ENCODE peak calls at places on chromosomes 11 and 22, in six cellular contexts. L, S, V, I, Q and D are unnamed samples.

GRCh38 chr11:46700251-46701077 is at the start of the genes ARHGAP1 and ZNF408:
- DNase-seq in L (peak; percentile 100), Q (peak; percentile 98), V (peak; percentile 99), S (peak; percentile 98), I (peak; percentile 97), D (peak; percentile 95)

GRCh38 chr11:6328321-6328720 is 8.0 kb upstream of the CAVIN3 start:
- DNase-seq in V (no peak), L (no peak), Q (no peak), I (no peak), S (peak; percentile 8), D (no peak)

GRCh38 chr22:37870273-37870672 is 21.1 kb downstream of the EIF3L start:
- DNase-seq in L (no peak), V (no peak), Q (no peak), S (peak; percentile 59), I (no peak), D (no peak)

GRCh38 chr11:285021-285893 is 3.7 kb upstream of the PGGHG start:
- DNase-seq in I (no peak), L (peak; percentile 39), S (no peak), V (peak; percentile 48), Q (no peak), D (no peak)

GRCh38 chr11:79304599-79305212 is 136.1 kb downstream of the TENM4 start:
- DNase-seq in V (no peak), Q (no peak), S (no peak), L (no peak), I (no peak), D (no peak)

GRCh38 chr11:111093061-111093460 is 152.5 kb upstream of the POU2AF2 start:
- DNase-seq in L (no peak), Q (no peak), S (no peak), I (no peak), V (no peak), D (no peak)

GRCh38 chr11:115916596-115916995 is 412.4 kb upstream of the CADM1 start:
- DNase-seq in Q (no peak), V (peak; percentile 72), I (no peak), S (no peak), L (no peak), D (no peak)

GRCh38 chr11:77047007-77047927 is 13.1 kb downstream of the B3GNT6 start:
- DNase-seq in S (peak; percentile 91), V (no peak), Q (peak; percentile 61), L (peak; percentile 89), I (peak; percentile 99), D (peak; percentile 79)

GRCh38 chr11:115379528-115379927 is 124.7 kb downstream of the CADM1 start:
- DNase-seq in Q (no peak), L (no peak), S (peak; percentile 25), I (no peak), V (no peak), D (no peak)

GRCh38 chr11:61948505-61948904 is 1.6 kb upstream of the BEST1 start:
- DNase-seq in V (no peak), L (no peak), I (no peak), S (no peak), Q (no peak), D (no peak)

GRCh38 chr22:37735054-37735453 is 38.2 kb downstream of the TRIOBP start:
- DNase-seq in I (no peak), Q (no peak), V (peak; percentile 80), L (no peak), S (no peak), D (no peak)

GRCh38 chr22:37747715-37748100 is 50.9 kb downstream of the TRIOBP start:
- DNase-seq in I (no peak), L (no peak), V (no peak), Q (no peak), S (no peak), D (no peak)

GRCh38 chr11:1218788-1219445 is 3.9 kb upstream of the MUC5B start:
- DNase-seq in S (no peak), I (no peak), V (peak; percentile 60), Q (no peak), L (peak; percentile 32), D (no peak)

GRCh38 chr11:3879967-3880542 is 24.6 kb downstream of the STIM1 start:
- DNase-seq in Q (no peak), V (no peak), S (no peak), I (no peak), L (no peak), D (no peak)

GRCh38 chr11:19595840-19596751 is 116.5 kb upstream of the NAV2 start:
- DNase-seq in S (peak; percentile 90), V (no peak), Q (no peak), L (no peak), I (peak; percentile 92), D (peak; percentile 55)

GRCh38 chr11:64858467-64859401 is 14.3 kb upstream of the CDC42BPG start:
- DNase-seq in S (no peak), V (no peak), I (peak; percentile 50), Q (no peak), L (peak; percentile 80), D (no peak)

GRCh38 chr11:64856382-64857227 is 12.2 kb upstream of the CDC42BPG start:
- DNase-seq in V (peak; percentile 87), L (no peak), I (peak; percentile 99), S (peak; percentile 85), Q (no peak), D (no peak)

GRCh38 chr11:64855596-64856304 is 11.3 kb upstream of the CDC42BPG start:
- DNase-seq in S (no peak), L (no peak), I (no peak), V (no peak), Q (no peak), D (no peak)

GRCh38 chr11:64859542-64860414 is 15.3 kb upstream of the CDC42BPG start:
- DNase-seq in Q (no peak), S (no peak), L (peak; percentile 77), V (no peak), I (no peak), D (no peak)

DNA sequence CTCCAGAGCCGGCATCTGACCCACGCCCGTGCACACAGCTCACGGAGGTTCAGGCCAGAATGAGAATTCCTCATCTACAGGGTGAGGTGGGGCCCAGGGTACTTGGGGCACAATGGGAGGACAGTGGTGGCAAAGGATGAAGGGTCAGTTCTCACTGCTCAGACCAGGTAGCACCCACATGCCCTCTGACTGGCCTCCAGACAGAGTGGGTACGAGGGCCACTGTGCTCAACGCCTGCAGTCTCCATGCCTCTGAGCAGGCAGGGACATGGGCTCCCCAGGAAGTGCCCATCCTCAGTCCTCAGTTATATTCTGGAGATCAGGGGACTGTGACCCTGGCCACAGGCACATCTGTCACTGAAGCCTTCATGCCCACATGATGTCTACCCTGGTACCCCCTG is 13.0 kb upstream of the CDC42BPG start:
- DNase-seq in Q (no peak), S (no peak), I (no peak), L (no peak), V (no peak), D (no peak)
- H3K27ac ChIP-seq in Q (peak overlapping the region; percentile 90), S (peak overlapping the region; percentile 19), I (peak overlapping the region; percentile 96), L (peak overlapping the region; percentile 6), V (peak overlapping the region; percentile 87), D (peak overlapping the region; percentile 11)

DNA sequence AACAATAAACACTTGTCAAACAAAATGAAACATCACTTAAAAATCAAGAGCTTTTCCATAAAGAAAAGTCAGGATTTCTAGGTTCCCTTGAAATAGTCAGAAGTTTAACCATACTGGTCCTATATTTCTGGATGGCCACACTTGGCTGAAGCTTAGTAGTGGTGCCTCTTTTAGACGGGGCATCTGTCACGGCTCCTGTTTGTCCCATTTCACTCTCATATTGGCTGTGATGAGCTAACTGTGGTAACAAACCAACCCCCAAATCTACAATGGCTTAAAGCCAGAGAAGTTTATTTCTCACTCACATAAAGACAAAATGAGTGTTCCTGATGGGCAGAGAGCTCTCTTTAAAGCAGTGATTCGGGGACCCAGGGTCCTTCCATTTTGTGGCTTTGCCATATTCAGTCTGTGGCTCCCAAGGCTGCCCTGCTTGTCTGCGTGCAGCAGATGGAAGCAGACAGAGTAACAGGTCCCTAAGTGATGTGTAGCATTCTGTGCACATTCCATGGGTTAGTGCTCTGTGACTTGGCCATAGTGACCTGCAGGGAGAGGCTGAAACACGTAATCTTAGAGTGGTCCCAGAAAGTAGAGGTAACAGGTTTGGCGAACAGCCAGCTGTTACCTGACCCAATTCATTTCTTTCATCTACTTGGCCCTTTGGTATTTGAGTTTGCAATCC is 137.4 kb downstream of the HIPK3 start:
- DNase-seq in I (no peak), Q (no peak), S (no peak), V (no peak), L (no peak), D (no peak)
- H3K27ac ChIP-seq in I (no peak overlapping the region), Q (no peak overlapping the region), S (no peak overlapping the region), V (no peak overlapping the region), L (no peak overlapping the region), D (no peak overlapping the region)

DNA sequence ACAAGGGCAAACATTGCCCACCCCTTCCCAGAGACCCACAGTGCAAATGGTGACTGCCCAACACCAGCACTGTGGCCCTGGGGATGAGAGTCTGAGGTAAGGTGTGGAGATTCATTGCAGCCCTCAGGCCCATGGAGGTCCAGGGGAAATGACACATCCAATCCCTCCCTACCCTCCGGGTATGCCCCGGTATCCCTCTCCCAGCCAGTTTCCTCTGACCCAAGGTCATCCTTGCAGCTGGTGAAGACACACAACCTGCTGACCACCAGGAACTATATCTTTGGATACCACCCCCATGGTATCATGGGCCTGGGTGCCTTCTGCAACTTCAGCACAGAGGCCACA is 18.9 kb upstream of the UVRAG start:
- DNase-seq in S (no peak), L (no peak), I (peak; percentile 31), Q (no peak), V (no peak), D (no peak)
- H3K27ac ChIP-seq in S (no peak overlapping the region), L (no peak overlapping the region), I (peak overlapping the region; percentile 31), Q (no peak overlapping the region), V (no peak overlapping the region), D (no peak overlapping the region)

DNA sequence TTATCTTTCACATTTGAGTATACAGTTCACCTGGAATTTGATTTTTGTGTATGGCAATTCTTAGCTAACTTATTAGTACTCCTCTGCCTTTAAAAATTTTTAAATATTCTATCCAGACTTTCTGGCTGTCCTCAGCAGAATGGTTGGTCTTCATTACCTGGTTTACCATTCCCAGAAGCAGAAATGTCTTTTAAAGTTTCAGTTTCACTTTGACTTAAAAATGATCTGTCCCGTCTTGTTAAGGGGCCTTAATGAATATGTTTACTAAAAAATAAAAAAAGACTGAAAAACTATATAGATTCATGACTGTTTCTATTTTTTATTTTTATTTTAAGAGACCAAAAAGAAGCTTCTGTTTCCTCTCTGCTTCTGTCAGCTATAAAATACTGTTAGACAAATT is 70.5 kb upstream of the TNRC6B start:
- DNase-seq in V (no peak), L (no peak), S (no peak), I (no peak), Q (no peak), D (no peak)
- H3K27ac ChIP-seq in V (peak overlapping the region; percentile 20), L (no peak overlapping the region), S (no peak overlapping the region), I (no peak overlapping the region), Q (peak overlapping the region; percentile 25), D (no peak overlapping the region)

DNA sequence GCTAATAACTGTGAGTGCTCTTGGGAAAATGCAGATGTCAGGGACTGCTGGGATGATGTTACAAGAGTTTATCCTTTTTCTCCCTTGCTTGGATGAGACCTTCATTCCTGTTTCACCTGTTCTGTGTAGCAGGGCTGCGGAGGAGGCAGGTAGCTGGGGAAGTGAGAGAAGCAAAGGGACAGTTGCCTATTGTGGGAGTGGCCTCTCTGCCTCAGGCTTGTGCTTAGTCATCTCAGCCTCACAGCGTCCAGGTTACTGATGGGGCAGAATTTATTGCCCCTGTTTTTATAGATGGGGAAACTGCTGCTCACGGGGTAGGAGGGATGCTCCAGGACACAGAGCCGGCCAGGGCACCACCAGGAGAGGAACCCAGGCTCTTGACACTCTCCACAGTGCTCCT is 1.7 kb downstream of the STX3 start:
- DNase-seq in S (peak; percentile 15), L (no peak), I (peak; percentile 93), Q (no peak), V (no peak), D (no peak)
- H3K27ac ChIP-seq in S (no peak overlapping the region), L (no peak overlapping the region), I (peak overlapping the region; percentile 77), Q (peak overlapping the region; percentile 98), V (peak overlapping the region; percentile 95), D (peak overlapping the region; percentile 2)